ENCODE peak calls at places on chromosomes 7 and 10, in eight cellular contexts. F, A, D, K, P, C, S and M are unnamed samples. For H3K9me3, the result is how much of the 10 kb centered on the place peaks cover.

GRCh38 chr10:82981137-82981723 is 1106.2 kb downstream of the NRG3 start:
- DNase-seq in A (peak), D (peak), K (peak), C (no peak), S (no peak), F (no peak), P (no peak), M (peak)

GRCh38 chr7:96127746-96128145 is 194.2 kb downstream of the SLC25A13 start:
- DNase-seq in D (no peak), F (no peak), P (peak), A (no peak), S (no peak), C (no peak), K (no peak), M (no peak)

GRCh38 chr7:50092579-50093411 is at the start of gene ZPBP:
- DNase-seq in P (peak), C (no peak), D (no peak), K (peak), S (no peak), F (no peak), A (no peak), M (no peak)

GRCh38 chr7:116736927-116737715 is 65.1 kb downstream of the MET start:
- DNase-seq in P (no peak), A (no peak), D (no peak), S (peak), F (no peak), C (no peak), K (peak), M (no peak)

GRCh38 chr10:50552308-50552707 is 71.4 kb downstream of the SGMS1 start:
- DNase-seq in C (no peak), S (no peak), P (no peak), A (no peak), F (no peak), K (peak), D (no peak), M (no peak)

GRCh38 chr7:20596653-20597052 is 18.8 kb upstream of the ABCB5 start:
- DNase-seq in K (peak), P (no peak), S (no peak), F (no peak), C (no peak), D (no peak), A (no peak), M (peak)

GRCh38 chr7:114243019-114243507 is 171.6 kb upstream of the FOXP2 start:
- DNase-seq in C (no peak), F (no peak), K (no peak), P (no peak), D (no peak), A (no peak), S (no peak), M (no peak)

GRCh38 chr10:121927361-121927840 is 430 bp downstream of the ATE1 start:
- DNase-seq in S (peak), A (peak), K (peak), D (peak), C (peak), P (no peak), F (peak), M (peak)

GRCh38 chr10:76177945-76178344 is 746.5 kb downstream of the LRMDA start:
- DNase-seq in P (no peak), D (no peak), K (no peak), C (no peak), F (no peak), A (no peak), S (no peak), M (no peak)

GRCh38 chr10:114096864-114097263 is 53.2 kb downstream of the ADRB1 start:
- DNase-seq in F (no peak), K (no peak), A (no peak), C (no peak), S (no peak), D (no peak), P (no peak), M (no peak)

GRCh38 chr7:8162181-8162580 is 99.8 kb downstream of the ICA1 start:
- DNase-seq in P (no peak), A (no peak), K (no peak), C (no peak), S (no peak), F (no peak), D (no peak), M (no peak)

GRCh38 chr7:27157717-27158431 is 1.4 kb upstream of the HOXA7 start:
- DNase-seq in A (no peak), D (peak), F (no peak), K (no peak), P (no peak), C (peak), S (no peak), M (no peak)

GRCh38 chr7:131183611-131184119 is 144.0 kb upstream of the MKLN1 start:
- DNase-seq in D (no peak), F (no peak), A (no peak), S (no peak), C (peak), P (no peak), K (peak), M (no peak)

GRCh38 chr7:38382627-38383026 is 109.2 kb upstream of the TARP start:
- DNase-seq in K (peak), C (no peak), A (no peak), F (no peak), S (no peak), D (no peak), P (no peak), M (peak)

GRCh38 chr7:20542594-20542993 is 72.9 kb upstream of the ABCB5 start:
- DNase-seq in S (no peak), P (no peak), F (peak), C (peak), K (no peak), D (no peak), A (no peak), M (peak)

GRCh38 chr7:29315302-29316270 is 121.0 kb downstream of the CHN2 start:
- DNase-seq in K (no peak), C (no peak), F (no peak), A (no peak), S (no peak), D (no peak), P (no peak), M (no peak)

GRCh38 chr7:1341995-1342645 is 109.4 kb downstream of the UNCX start:
- DNase-seq in C (no peak), P (no peak), S (no peak), K (no peak), A (no peak), D (no peak), F (no peak), M (no peak)

GRCh38 chr10:82221750-82222149 is 346.8 kb downstream of the NRG3 start:
- DNase-seq in A (no peak), C (peak), D (peak), S (no peak), F (no peak), P (no peak), K (no peak), M (no peak)

GRCh38 chr10:36725581-36726520 is 399.5 kb upstream of the ANKRD30A start:
- DNase-seq in K (peak), D (peak), S (no peak), C (no peak), P (peak), F (no peak), A (peak), M (peak)

GRCh38 chr10:129918401-129918800 is 45.7 kb downstream of the EBF3 start:
- DNase-seq in K (no peak), A (no peak), F (no peak), C (no peak), D (no peak), P (no peak), S (no peak), M (no peak)

GRCh38 chr10:71756441-71757191 is 16.7 kb downstream of the VSIR start:
- DNase-seq in A (no peak), P (no peak), S (no peak), F (no peak), C (no peak), D (no peak), K (no peak), M (no peak)

GRCh38 chr7:96089511-96089910 is 232.4 kb downstream of the SLC25A13 start:
- DNase-seq in K (no peak), P (no peak), S (no peak), D (no peak), C (no peak), F (no peak), A (no peak), M (no peak)

GRCh38 chr10:43372751-43373445 is 1.5 kb downstream of the FXYD4 start:
- DNase-seq in S (no peak), K (no peak), F (no peak), P (no peak), D (no peak), A (no peak), C (no peak), M (no peak)

GRCh38 chr10:43108951-43109350 is 29.3 kb upstream of the CSGALNACT2 start:
- DNase-seq in A (no peak), F (no peak), S (no peak), C (no peak), D (no peak), K (no peak), P (no peak), M (no peak)

GRCh38 chr10:73998623-73999622 is 1.0 kb downstream of the VCL start:
- DNase-seq in S (peak), P (peak), F (peak), D (peak), K (peak), A (peak), C (peak), M (peak)

GRCh38 chr7:100130608-100131453 is 4.1 kb downstream of the MBLAC1 start:
- DNase-seq in P (peak), S (peak), K (peak), D (peak), F (peak), C (peak), A (peak), M (peak)

GRCh38 chr10:23155166-23155565 is 36.9 kb upstream of the PTF1A start:
- DNase-seq in C (no peak), K (no peak), S (no peak), A (no peak), F (no peak), D (no peak), P (no peak), M (peak)

GRCh38 chr7:26199301-26200112 is 1.0 kb downstream of the HNRNPA2B1 start:
- DNase-seq in F (peak), D (peak), K (peak), A (peak), S (peak), C (peak), P (peak), M (peak)

GRCh38 chr7:33143996-33144718 is 14.8 kb downstream of the BBS9 start:
- DNase-seq in S (no peak), D (no peak), K (peak), A (no peak), P (no peak), F (no peak), C (no peak), M (no peak)

GRCh38 chr10:87045434-87045938 is 25.4 kb downstream of the FAM25A start:
- DNase-seq in D (no peak), K (no peak), A (no peak), F (no peak), C (no peak), P (no peak), S (no peak), M (no peak)

GRCh38 chr10:124646483-124647352 is 97.5 kb downstream of the FAM53B start:
- DNase-seq in P (no peak), C (peak), A (no peak), F (peak), D (no peak), K (peak), S (peak), M (peak)

GRCh38 chr10:58972576-58973234 is 203.7 kb upstream of the PHYHIPL start:
- DNase-seq in F (no peak), S (no peak), A (no peak), K (no peak), P (peak), D (peak), C (no peak), M (no peak)

GRCh38 chr10:29751232-29751631 is 116.5 kb upstream of the SVIL start:
- DNase-seq in F (no peak), K (no peak), D (no peak), A (no peak), S (no peak), P (no peak), C (no peak), M (no peak)

GRCh38 chr10:35535136-35535535 is 70.0 kb upstream of the GJD4 start:
- DNase-seq in P (no peak), F (no peak), A (no peak), K (no peak), C (no peak), S (no peak), D (no peak), M (no peak)
- H3K9me3 ChIP-seq in P (under half), F (under half), A (under half), K (under half), C (under half), S (under half), D (under half), M (under half)

GRCh38 chr10:128047337-128047736 is 78.9 kb downstream of the MKI67 start:
- DNase-seq in S (peak), F (peak), C (peak), D (no peak), P (peak), A (no peak), K (no peak), M (no peak)

GRCh38 chr10:128050937-128051336 is 75.3 kb downstream of the MKI67 start:
- DNase-seq in S (no peak), A (no peak), P (no peak), C (no peak), D (no peak), F (peak), K (no peak), M (no peak)

GRCh38 chr10:128050117-128050516 is 76.1 kb downstream of the MKI67 start:
- DNase-seq in C (no peak), F (no peak), D (no peak), P (no peak), S (no peak), A (no peak), K (no peak), M (no peak)

GRCh38 chr10:128047991-128048826 is 78.0 kb downstream of the MKI67 start:
- DNase-seq in S (no peak), F (no peak), P (no peak), K (peak), C (peak), A (no peak), D (no peak), M (no peak)

DNA sequence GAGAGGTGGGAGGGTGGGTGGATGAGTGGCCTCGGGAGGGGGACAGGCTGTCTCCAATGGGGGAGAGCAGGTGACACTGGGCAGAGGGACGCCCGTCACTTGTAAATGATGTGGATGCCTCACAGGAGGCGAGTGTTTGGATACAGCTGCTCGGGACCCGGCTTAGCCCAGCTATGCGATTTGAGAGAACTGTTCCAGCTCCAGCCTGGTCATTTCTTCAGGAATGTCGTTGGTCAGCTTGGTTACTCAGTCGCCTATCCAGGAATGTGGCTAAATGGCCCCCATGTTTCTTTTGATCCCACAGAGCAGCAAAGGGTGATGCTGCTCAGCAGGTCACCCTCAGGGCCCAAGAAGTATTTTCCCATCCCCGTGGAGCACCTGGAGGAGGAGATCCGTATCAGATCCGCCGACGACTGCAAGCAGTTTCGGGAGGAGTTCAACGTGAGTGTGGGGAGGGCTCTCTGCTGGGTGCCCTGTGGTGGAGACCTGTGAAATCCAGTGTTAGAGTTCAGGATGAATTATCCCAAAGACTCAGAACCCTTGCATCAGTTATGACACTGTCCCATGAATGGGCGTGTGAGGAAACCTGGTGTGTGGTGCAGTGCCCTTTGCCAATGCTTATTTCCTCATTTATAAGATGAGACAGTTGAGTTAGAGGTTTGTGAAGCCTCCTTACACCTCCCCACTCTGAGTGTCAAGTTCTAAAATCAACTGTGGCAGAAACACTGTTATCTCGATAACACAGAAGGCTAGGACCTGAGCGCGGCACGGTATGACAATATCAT is 76.8 kb downstream of the MKI67 start:
- DNase-seq in S (no peak), A (no peak), P (no peak), F (no peak), K (no peak), D (no peak), C (no peak), M (no peak)
- H3K4me3 ChIP-seq in S (peak), A (no peak), P (no peak), F (peak), K (no peak), D (no peak), C (no peak), M (no peak)

GRCh38 chr7:158279539-158280466 is 307.8 kb downstream of the PTPRN2 start:
- DNase-seq in D (no peak), A (peak), S (no peak), K (no peak), C (no peak), F (peak), P (no peak), M (no peak)
- H3K9me3 ChIP-seq in D (under half), A (under half), S (under half), K (half or more), C (under half), F (under half), P (under half), M (under half)

GRCh38 chr7:55021951-55022617 is 3.3 kb downstream of the EGFR start:
- DNase-seq in C (no peak), K (no peak), S (no peak), D (no peak), A (no peak), P (no peak), F (no peak), M (no peak)
- H3K4me3 ChIP-seq in C (no peak), K (peak), S (no peak), D (no peak), A (no peak), P (no peak), F (peak), M (no peak)